ENCODE peak calls at places on chromosomes 16 and 17, in nine cellular contexts. One of them, this sample, is unnamed.

GRCh38 chr17:78585231-78585630 is 8.0 kb upstream of the DNAH17 start:
- DNase-seq in sigmoid colon: no peak
- DNase-seq in H1: no peak
- DNase-seq in mucosa of descending colon: no peak
- DNase-seq in BJ: no peak
- DNase-seq in heart right ventricle: no peak
- DNase-seq in CD4-positive, alpha-beta T cell: no peak
- DNase-seq in nephron progenitor cell: no peak
- DNase-seq in mammary epithelial cell: no peak
- DNase-seq in this sample: no peak

GRCh38 chr16:81730090-81731051 is 48.7 kb upstream of the PLCG2 start:
- DNase-seq in sigmoid colon: peak
- DNase-seq in H1: peak
- DNase-seq in mucosa of descending colon: peak
- DNase-seq in BJ: peak
- DNase-seq in heart right ventricle: peak
- DNase-seq in CD4-positive, alpha-beta T cell: peak
- DNase-seq in nephron progenitor cell: peak
- DNase-seq in mammary epithelial cell: peak
- DNase-seq in this sample: peak

GRCh38 chr17:63762106-63763078 is 11.0 kb downstream of the CCDC47 start:
- DNase-seq in sigmoid colon: no peak
- DNase-seq in H1: no peak
- DNase-seq in mucosa of descending colon: no peak
- DNase-seq in BJ: no peak
- DNase-seq in heart right ventricle: no peak
- DNase-seq in CD4-positive, alpha-beta T cell: no peak
- DNase-seq in nephron progenitor cell: no peak
- DNase-seq in mammary epithelial cell: no peak
- DNase-seq in this sample: no peak

GRCh38 chr17:4511199-4511932 is 12.7 kb downstream of the SPNS2 start:
- DNase-seq in sigmoid colon: peak
- DNase-seq in H1: no peak
- DNase-seq in mucosa of descending colon: no peak
- DNase-seq in BJ: no peak
- DNase-seq in heart right ventricle: no peak
- DNase-seq in CD4-positive, alpha-beta T cell: no peak
- DNase-seq in nephron progenitor cell: no peak
- DNase-seq in mammary epithelial cell: no peak
- DNase-seq in this sample: no peak

GRCh38 chr16:86322283-86322682 is 188.0 kb upstream of the FOXF1 start:
- DNase-seq in sigmoid colon: peak
- DNase-seq in H1: no peak
- DNase-seq in mucosa of descending colon: no peak
- DNase-seq in BJ: no peak
- DNase-seq in heart right ventricle: no peak
- DNase-seq in CD4-positive, alpha-beta T cell: no peak
- DNase-seq in nephron progenitor cell: peak
- DNase-seq in mammary epithelial cell: no peak
- DNase-seq in this sample: no peak

GRCh38 chr17:73826181-73826871 is 182.1 kb upstream of the SDK2 start:
- DNase-seq in sigmoid colon: peak
- DNase-seq in H1: no peak
- DNase-seq in mucosa of descending colon: no peak
- DNase-seq in BJ: no peak
- DNase-seq in heart right ventricle: no peak
- DNase-seq in CD4-positive, alpha-beta T cell: no peak
- DNase-seq in nephron progenitor cell: no peak
- DNase-seq in mammary epithelial cell: no peak
- DNase-seq in this sample: no peak

GRCh38 chr16:69927056-69927757 is 23.9 kb upstream of the CLEC18A start:
- DNase-seq in sigmoid colon: peak
- DNase-seq in H1: no peak
- DNase-seq in mucosa of descending colon: no peak
- DNase-seq in BJ: no peak
- DNase-seq in heart right ventricle: peak
- DNase-seq in CD4-positive, alpha-beta T cell: no peak
- DNase-seq in nephron progenitor cell: peak
- DNase-seq in mammary epithelial cell: no peak
- DNase-seq in this sample: no peak

GRCh38 chr17:77772461-77772897 is 186.0 kb upstream of the TNRC6C start:
- DNase-seq in sigmoid colon: no peak
- DNase-seq in H1: peak
- DNase-seq in mucosa of descending colon: peak
- DNase-seq in BJ: no peak
- DNase-seq in heart right ventricle: peak
- DNase-seq in CD4-positive, alpha-beta T cell: peak
- DNase-seq in nephron progenitor cell: peak
- DNase-seq in mammary epithelial cell: no peak
- DNase-seq in this sample: no peak

GRCh38 chr17:67276075-67276474 is 31.1 kb upstream of the HELZ start:
- DNase-seq in sigmoid colon: no peak
- DNase-seq in H1: peak
- DNase-seq in mucosa of descending colon: no peak
- DNase-seq in BJ: no peak
- DNase-seq in heart right ventricle: no peak
- DNase-seq in CD4-positive, alpha-beta T cell: no peak
- DNase-seq in nephron progenitor cell: no peak
- DNase-seq in mammary epithelial cell: no peak
- DNase-seq in this sample: no peak

GRCh38 chr17:80869476-80869875 is 122.2 kb upstream of the CHMP6 start:
- DNase-seq in sigmoid colon: peak
- DNase-seq in H1: no peak
- DNase-seq in mucosa of descending colon: peak
- DNase-seq in BJ: no peak
- DNase-seq in heart right ventricle: no peak
- DNase-seq in CD4-positive, alpha-beta T cell: no peak
- DNase-seq in nephron progenitor cell: no peak
- DNase-seq in mammary epithelial cell: no peak
- DNase-seq in this sample: no peak

GRCh38 chr17:17819561-17819995 is 17.2 kb downstream of the SREBF1 start:
- DNase-seq in sigmoid colon: peak
- DNase-seq in H1: no peak
- DNase-seq in mucosa of descending colon: peak
- DNase-seq in BJ: peak
- DNase-seq in heart right ventricle: peak
- DNase-seq in CD4-positive, alpha-beta T cell: peak
- DNase-seq in nephron progenitor cell: no peak
- DNase-seq in mammary epithelial cell: peak
- DNase-seq in this sample: no peak

GRCh38 chr16:30924797-30925645 is 1.6 kb downstream of the FBXL19 start:
- DNase-seq in sigmoid colon: no peak
- DNase-seq in H1: no peak
- DNase-seq in mucosa of descending colon: no peak
- DNase-seq in BJ: no peak
- DNase-seq in heart right ventricle: no peak
- DNase-seq in CD4-positive, alpha-beta T cell: no peak
- DNase-seq in nephron progenitor cell: no peak
- DNase-seq in mammary epithelial cell: no peak
- DNase-seq in this sample: no peak

GRCh38 chr17:46837521-46837920 is 13.9 kb upstream of the WNT9B start:
- DNase-seq in sigmoid colon: no peak
- DNase-seq in H1: no peak
- DNase-seq in mucosa of descending colon: no peak
- DNase-seq in BJ: no peak
- DNase-seq in heart right ventricle: no peak
- DNase-seq in CD4-positive, alpha-beta T cell: no peak
- DNase-seq in nephron progenitor cell: no peak
- DNase-seq in mammary epithelial cell: no peak
- DNase-seq in this sample: no peak
- TF ChIP-seq CTCF in sigmoid colon: no peak
- TF ChIP-seq CTCF in H1: no peak
- TF ChIP-seq CTCF in mucosa of descending colon: no peak
- TF ChIP-seq CTCF in BJ: no peak
- TF ChIP-seq CTCF in heart right ventricle: no peak
- TF ChIP-seq CTCF in CD4-positive, alpha-beta T cell: no peak
- TF ChIP-seq CTCF in nephron progenitor cell: no peak
- TF ChIP-seq CTCF in mammary epithelial cell: no peak
- TF ChIP-seq CTCF in this sample: no peak

DNA sequence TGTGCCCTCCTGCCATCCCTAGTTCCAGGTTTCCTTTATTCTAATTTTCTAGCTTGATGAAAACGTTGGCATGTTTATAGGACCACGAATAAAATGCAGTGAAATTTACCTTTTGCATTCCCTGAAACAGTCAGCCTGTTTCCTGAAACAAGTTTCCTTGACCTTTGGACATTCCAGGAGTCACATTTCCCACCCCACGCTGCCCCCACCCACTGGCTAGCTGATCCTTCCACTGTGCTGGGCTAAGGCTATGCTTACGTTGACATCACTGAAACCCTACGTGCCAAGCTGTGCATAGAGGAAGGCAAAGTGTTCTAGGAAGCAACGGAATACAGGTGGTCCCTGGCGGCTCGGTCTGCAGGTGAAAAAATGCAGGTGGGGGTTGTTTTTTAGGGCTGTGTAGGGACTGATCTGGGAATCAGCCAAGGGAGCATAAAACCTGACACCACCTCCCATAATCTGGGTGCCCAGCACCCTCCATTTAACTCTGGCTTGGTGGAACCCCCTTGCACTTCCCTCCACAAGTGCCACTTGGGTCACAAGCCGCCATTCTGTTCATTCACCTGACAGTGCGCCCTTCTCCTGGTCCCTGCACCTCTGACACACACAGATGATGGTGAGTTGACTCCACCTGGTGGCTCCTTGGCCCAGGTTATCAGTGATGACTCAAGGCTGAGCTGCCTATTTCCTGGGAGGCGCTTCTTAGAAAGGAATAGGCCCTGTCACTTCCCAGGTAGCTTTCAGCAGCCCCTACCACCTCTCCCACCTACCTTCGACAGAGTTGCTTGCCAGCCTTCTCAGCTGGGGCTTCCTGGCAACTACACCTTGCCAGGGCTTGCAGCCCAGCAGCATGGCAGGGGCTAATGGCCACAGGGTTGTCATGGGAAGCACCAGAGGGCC is 83.7 kb downstream of the N4BP1 start:
- DNase-seq in sigmoid colon: peak
- DNase-seq in H1: no peak
- DNase-seq in mucosa of descending colon: peak
- DNase-seq in BJ: no peak
- DNase-seq in heart right ventricle: no peak
- DNase-seq in CD4-positive, alpha-beta T cell: no peak
- DNase-seq in nephron progenitor cell: no peak
- DNase-seq in mammary epithelial cell: peak
- DNase-seq in this sample: no peak
- TF ChIP-seq CTCF in sigmoid colon: no peak
- TF ChIP-seq CTCF in H1: peak
- TF ChIP-seq CTCF in mucosa of descending colon: no peak
- TF ChIP-seq CTCF in BJ: no peak
- TF ChIP-seq CTCF in heart right ventricle: no peak
- TF ChIP-seq CTCF in CD4-positive, alpha-beta T cell: no peak
- TF ChIP-seq CTCF in nephron progenitor cell: peak
- TF ChIP-seq CTCF in mammary epithelial cell: peak
- TF ChIP-seq CTCF in this sample: no peak

DNA sequence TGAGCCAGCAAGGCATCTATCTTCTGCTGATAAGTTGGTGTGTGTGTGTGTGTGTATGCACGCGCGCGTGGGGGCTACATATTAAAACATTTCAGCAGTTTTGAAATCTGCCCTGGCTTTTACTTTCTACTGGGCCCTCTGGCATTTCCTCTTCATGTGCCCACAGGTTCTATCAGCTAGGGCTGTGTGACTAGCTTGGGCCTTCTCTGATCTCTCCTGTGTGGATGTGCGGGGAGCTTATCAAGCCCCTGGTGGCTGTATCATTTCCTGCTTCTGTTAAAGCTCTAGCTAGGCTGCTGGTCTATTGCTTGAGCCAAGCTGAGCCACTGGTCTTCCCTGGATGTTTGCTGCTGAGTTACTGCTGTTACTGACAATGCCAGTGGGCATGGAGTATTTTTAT is 132.5 kb downstream of the AATF start:
- DNase-seq in sigmoid colon: no peak
- DNase-seq in H1: no peak
- DNase-seq in mucosa of descending colon: no peak
- DNase-seq in BJ: no peak
- DNase-seq in heart right ventricle: no peak
- DNase-seq in CD4-positive, alpha-beta T cell: no peak
- DNase-seq in nephron progenitor cell: no peak
- DNase-seq in mammary epithelial cell: no peak
- DNase-seq in this sample: no peak
- TF ChIP-seq CTCF in sigmoid colon: no peak
- TF ChIP-seq CTCF in H1: no peak
- TF ChIP-seq CTCF in mucosa of descending colon: no peak
- TF ChIP-seq CTCF in BJ: no peak
- TF ChIP-seq CTCF in heart right ventricle: no peak
- TF ChIP-seq CTCF in CD4-positive, alpha-beta T cell: no peak
- TF ChIP-seq CTCF in nephron progenitor cell: no peak
- TF ChIP-seq CTCF in mammary epithelial cell: no peak
- TF ChIP-seq CTCF in this sample: no peak

GRCh38 chr17:29393451-29393850 is 3.3 kb downstream of the TAOK1 start:
- DNase-seq in sigmoid colon: no peak
- DNase-seq in H1: no peak
- DNase-seq in mucosa of descending colon: no peak
- DNase-seq in BJ: no peak
- DNase-seq in heart right ventricle: no peak
- DNase-seq in CD4-positive, alpha-beta T cell: no peak
- DNase-seq in nephron progenitor cell: no peak
- DNase-seq in mammary epithelial cell: no peak
- DNase-seq in this sample: no peak
- TF ChIP-seq CTCF in sigmoid colon: no peak
- TF ChIP-seq CTCF in H1: no peak
- TF ChIP-seq CTCF in mucosa of descending colon: no peak
- TF ChIP-seq CTCF in BJ: no peak
- TF ChIP-seq CTCF in heart right ventricle: no peak
- TF ChIP-seq CTCF in CD4-positive, alpha-beta T cell: no peak
- TF ChIP-seq CTCF in nephron progenitor cell: no peak
- TF ChIP-seq CTCF in mammary epithelial cell: no peak
- TF ChIP-seq CTCF in this sample: no peak

This sample was measured in mesothelial cell of epicardium.